ENCODE peak calls at places on chromosomes 6 and 20, in nine cellular contexts. One of them, this sample, is unnamed.

GRCh38 chr20:59305898-59306640 is 5.7 kb downstream of the EDN3 start:
- DNase-seq in Calu3: no peak
- DNase-seq in esophagus muscularis mucosa: no peak
- DNase-seq in activated CD8-positive, alpha-beta T cell treated with anti-CD3 and anti-CD28 coated beads for 36 hours: no peak
- DNase-seq in neural crest cell: no peak
- DNase-seq in AG04450: no peak
- DNase-seq in body of pancreas: no peak
- DNase-seq in fibroblast of pulmonary artery: no peak
- DNase-seq in uterus: no peak
- DNase-seq in this sample: no peak

GRCh38 chr6:139605350-139605749 is 230.9 kb upstream of the CITED2 start:
- DNase-seq in uterus: peak; percentile 44
- DNase-seq in AG04450: peak; percentile 68
- DNase-seq in Calu3: no peak
- DNase-seq in neural crest cell: no peak
- DNase-seq in body of pancreas: no peak
- DNase-seq in activated CD8-positive, alpha-beta T cell treated with anti-CD3 and anti-CD28 coated beads for 36 hours: no peak
- DNase-seq in esophagus muscularis mucosa: no peak
- DNase-seq in fibroblast of pulmonary artery: peak; percentile 91
- DNase-seq in this sample: no peak

GRCh38 chr6:81171991-81172740 is 580.3 kb downstream of the TENT5A start:
- DNase-seq in AG04450: peak; percentile 15
- DNase-seq in neural crest cell: no peak
- DNase-seq in activated CD8-positive, alpha-beta T cell treated with anti-CD3 and anti-CD28 coated beads for 36 hours: no peak
- DNase-seq in body of pancreas: no peak
- DNase-seq in uterus: peak; percentile 26
- DNase-seq in Calu3: peak; percentile 66
- DNase-seq in esophagus muscularis mucosa: no peak
- DNase-seq in fibroblast of pulmonary artery: peak; percentile 67
- DNase-seq in this sample: no peak

GRCh38 chr20:5524886-5525285 is 208.1 kb upstream of the PROKR2 start:
- DNase-seq in body of pancreas: no peak
- DNase-seq in AG04450: no peak
- DNase-seq in uterus: no peak
- DNase-seq in Calu3: no peak
- DNase-seq in esophagus muscularis mucosa: no peak
- DNase-seq in neural crest cell: no peak
- DNase-seq in fibroblast of pulmonary artery: no peak
- DNase-seq in activated CD8-positive, alpha-beta T cell treated with anti-CD3 and anti-CD28 coated beads for 36 hours: no peak
- DNase-seq in this sample: no peak

GRCh38 chr20:47854687-47855212 is 69.5 kb upstream of the SULF2 start:
- DNase-seq in esophagus muscularis mucosa: no peak
- DNase-seq in body of pancreas: no peak
- DNase-seq in fibroblast of pulmonary artery: peak; percentile 79
- DNase-seq in neural crest cell: peak; percentile 41
- DNase-seq in AG04450: peak; percentile 7
- DNase-seq in activated CD8-positive, alpha-beta T cell treated with anti-CD3 and anti-CD28 coated beads for 36 hours: peak; percentile 3
- DNase-seq in Calu3: peak; percentile 81
- DNase-seq in uterus: no peak
- DNase-seq in this sample: peak; percentile 57

GRCh38 chr6:41470341-41471063 is 75.7 kb upstream of the FOXP4 start:
- DNase-seq in neural crest cell: no peak
- DNase-seq in fibroblast of pulmonary artery: peak; percentile 63
- DNase-seq in activated CD8-positive, alpha-beta T cell treated with anti-CD3 and anti-CD28 coated beads for 36 hours: peak; percentile 39
- DNase-seq in esophagus muscularis mucosa: no peak
- DNase-seq in body of pancreas: peak; percentile 34
- DNase-seq in Calu3: peak; percentile 60
- DNase-seq in AG04450: no peak
- DNase-seq in uterus: peak; percentile 50
- DNase-seq in this sample: no peak

GRCh38 chr6:137518584-137518983 is 24.4 kb upstream of the OLIG3 start:
- DNase-seq in Calu3: no peak
- DNase-seq in fibroblast of pulmonary artery: no peak
- DNase-seq in activated CD8-positive, alpha-beta T cell treated with anti-CD3 and anti-CD28 coated beads for 36 hours: no peak
- DNase-seq in AG04450: no peak
- DNase-seq in uterus: no peak
- DNase-seq in body of pancreas: no peak
- DNase-seq in neural crest cell: no peak
- DNase-seq in esophagus muscularis mucosa: no peak
- DNase-seq in this sample: no peak

GRCh38 chr6:55726144-55726543 is 147.2 kb upstream of the HMGCLL1 start:
- DNase-seq in uterus: no peak
- DNase-seq in AG04450: no peak
- DNase-seq in fibroblast of pulmonary artery: no peak
- DNase-seq in neural crest cell: no peak
- DNase-seq in esophagus muscularis mucosa: no peak
- DNase-seq in body of pancreas: no peak
- DNase-seq in activated CD8-positive, alpha-beta T cell treated with anti-CD3 and anti-CD28 coated beads for 36 hours: no peak
- DNase-seq in Calu3: no peak
- DNase-seq in this sample: no peak

DNA sequence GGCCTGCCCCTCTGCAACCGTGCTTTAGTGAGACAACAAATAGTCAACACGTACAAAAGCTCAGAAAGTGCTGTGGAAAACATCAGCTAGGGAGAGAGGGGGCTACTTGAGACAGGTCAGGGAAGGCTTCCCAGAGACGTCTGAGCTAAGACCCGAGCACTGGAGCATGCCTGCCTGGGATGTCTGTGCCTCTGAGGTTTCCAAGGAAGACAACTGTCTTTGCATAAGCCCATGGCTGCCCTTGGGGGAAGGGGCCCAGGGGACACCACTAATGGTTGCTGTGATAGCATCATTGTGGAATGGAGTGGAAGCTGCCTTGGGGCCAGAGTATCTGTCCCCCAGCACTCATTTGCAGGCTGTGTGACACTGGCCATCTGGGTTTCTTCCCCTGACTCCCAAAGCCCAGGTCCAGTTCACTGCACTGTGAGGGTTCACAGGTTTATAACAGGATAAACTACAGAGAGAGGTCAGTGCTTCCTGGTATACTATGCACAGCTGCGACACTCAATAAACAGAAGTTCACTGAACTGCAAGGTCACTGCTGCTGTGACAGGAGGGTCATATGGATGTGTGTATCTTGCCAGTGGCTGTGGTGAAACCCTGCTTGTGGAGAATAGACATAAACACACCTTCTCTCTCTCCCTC is 1.5 kb upstream of the ARFGEF2 start:
- DNase-seq in activated CD8-positive, alpha-beta T cell treated with anti-CD3 and anti-CD28 coated beads for 36 hours: no peak
- DNase-seq in neural crest cell: no peak
- DNase-seq in body of pancreas: no peak
- DNase-seq in uterus: no peak
- DNase-seq in AG04450: no peak
- DNase-seq in esophagus muscularis mucosa: no peak
- DNase-seq in fibroblast of pulmonary artery: no peak
- DNase-seq in Calu3: no peak
- DNase-seq in this sample: no peak
- TF ChIP-seq CTCF in activated CD8-positive, alpha-beta T cell treated with anti-CD3 and anti-CD28 coated beads for 36 hours: no peak
- TF ChIP-seq CTCF in neural crest cell: no peak
- TF ChIP-seq CTCF in body of pancreas: no peak
- TF ChIP-seq CTCF in uterus: no peak
- TF ChIP-seq CTCF in AG04450: no peak
- TF ChIP-seq CTCF in esophagus muscularis mucosa: no peak
- TF ChIP-seq CTCF in fibroblast of pulmonary artery: no peak
- TF ChIP-seq CTCF in Calu3: no peak
- TF ChIP-seq CTCF in this sample: no peak

GRCh38 chr6:29112135-29112534 is 4.3 kb downstream of the OR2J3 start:
- DNase-seq in body of pancreas: no peak
- DNase-seq in AG04450: no peak
- DNase-seq in Calu3: peak; percentile 34
- DNase-seq in esophagus muscularis mucosa: no peak
- DNase-seq in fibroblast of pulmonary artery: no peak
- DNase-seq in activated CD8-positive, alpha-beta T cell treated with anti-CD3 and anti-CD28 coated beads for 36 hours: peak; percentile 12
- DNase-seq in uterus: no peak
- DNase-seq in neural crest cell: no peak
- DNase-seq in this sample: no peak
- TF ChIP-seq CTCF in body of pancreas: no peak
- TF ChIP-seq CTCF in AG04450: no peak
- TF ChIP-seq CTCF in Calu3: no peak
- TF ChIP-seq CTCF in esophagus muscularis mucosa: no peak
- TF ChIP-seq CTCF in fibroblast of pulmonary artery: no peak
- TF ChIP-seq CTCF in activated CD8-positive, alpha-beta T cell treated with anti-CD3 and anti-CD28 coated beads for 36 hours: no peak
- TF ChIP-seq CTCF in uterus: no peak
- TF ChIP-seq CTCF in neural crest cell: no peak
- TF ChIP-seq CTCF in this sample: no peak

DNA sequence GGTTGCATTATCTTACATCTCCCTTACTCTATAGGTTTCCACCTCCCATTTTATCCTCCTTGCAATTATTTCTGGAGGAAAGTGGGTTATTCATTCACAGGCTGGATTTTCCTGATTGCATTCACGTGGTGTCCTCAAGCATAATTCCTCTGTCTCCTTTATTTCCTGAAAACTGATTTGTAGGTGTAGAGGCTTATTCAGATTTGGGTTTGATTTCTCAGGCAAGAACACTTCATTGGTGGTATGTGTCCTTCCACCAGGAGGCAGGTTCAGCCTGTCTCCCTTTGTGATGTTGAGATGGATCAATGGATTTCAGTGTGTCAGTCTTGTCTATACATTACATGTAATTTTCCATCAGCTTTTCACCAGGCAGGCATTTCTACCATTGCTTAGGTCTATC is 17.3 kb downstream of the DNPH1 start:
- DNase-seq in Calu3: peak; percentile 36
- DNase-seq in uterus: no peak
- DNase-seq in activated CD8-positive, alpha-beta T cell treated with anti-CD3 and anti-CD28 coated beads for 36 hours: no peak
- DNase-seq in fibroblast of pulmonary artery: no peak
- DNase-seq in esophagus muscularis mucosa: no peak
- DNase-seq in body of pancreas: no peak
- DNase-seq in neural crest cell: no peak
- DNase-seq in AG04450: no peak
- DNase-seq in this sample: no peak
- TF ChIP-seq CTCF in Calu3: peak; percentile 9
- TF ChIP-seq CTCF in uterus: no peak
- TF ChIP-seq CTCF in activated CD8-positive, alpha-beta T cell treated with anti-CD3 and anti-CD28 coated beads for 36 hours: no peak
- TF ChIP-seq CTCF in fibroblast of pulmonary artery: peak; percentile 7
- TF ChIP-seq CTCF in esophagus muscularis mucosa: no peak
- TF ChIP-seq CTCF in body of pancreas: no peak
- TF ChIP-seq CTCF in neural crest cell: no peak
- TF ChIP-seq CTCF in AG04450: peak; percentile 19
- TF ChIP-seq CTCF in this sample: no peak

GRCh38 chr6:25223421-25224052 is 55.6 kb upstream of the CARMIL1 start:
- DNase-seq in AG04450: peak; percentile 37
- DNase-seq in esophagus muscularis mucosa: no peak
- DNase-seq in uterus: peak; percentile 75
- DNase-seq in body of pancreas: peak; percentile 73
- DNase-seq in neural crest cell: peak; percentile 65
- DNase-seq in activated CD8-positive, alpha-beta T cell treated with anti-CD3 and anti-CD28 coated beads for 36 hours: peak; percentile 77
- DNase-seq in fibroblast of pulmonary artery: peak; percentile 82
- DNase-seq in Calu3: peak; percentile 92
- DNase-seq in this sample: peak; percentile 62
- TF ChIP-seq CTCF in AG04450: peak; percentile 95
- TF ChIP-seq CTCF in esophagus muscularis mucosa: peak; percentile 90
- TF ChIP-seq CTCF in uterus: peak; percentile 84
- TF ChIP-seq CTCF in body of pancreas: peak; percentile 87
- TF ChIP-seq CTCF in neural crest cell: peak; percentile 97
- TF ChIP-seq CTCF in activated CD8-positive, alpha-beta T cell treated with anti-CD3 and anti-CD28 coated beads for 36 hours: peak; percentile 97
- TF ChIP-seq CTCF in fibroblast of pulmonary artery: peak; percentile 96
- TF ChIP-seq CTCF in Calu3: peak; percentile 99
- TF ChIP-seq CTCF in this sample: peak; percentile 92

GRCh38 chr6:92271101-92271500 is 1148.3 kb downstream of the EPHA7 start:
- DNase-seq in AG04450: no peak
- DNase-seq in neural crest cell: no peak
- DNase-seq in Calu3: no peak
- DNase-seq in fibroblast of pulmonary artery: no peak
- DNase-seq in esophagus muscularis mucosa: no peak
- DNase-seq in body of pancreas: no peak
- DNase-seq in activated CD8-positive, alpha-beta T cell treated with anti-CD3 and anti-CD28 coated beads for 36 hours: no peak
- DNase-seq in uterus: no peak
- DNase-seq in this sample: no peak

GRCh38 chr6:92275150-92275549 is 1144.2 kb downstream of the EPHA7 start:
- DNase-seq in AG04450: no peak
- DNase-seq in Calu3: no peak
- DNase-seq in activated CD8-positive, alpha-beta T cell treated with anti-CD3 and anti-CD28 coated beads for 36 hours: no peak
- DNase-seq in uterus: no peak
- DNase-seq in neural crest cell: no peak
- DNase-seq in body of pancreas: no peak
- DNase-seq in esophagus muscularis mucosa: no peak
- DNase-seq in fibroblast of pulmonary artery: no peak
- DNase-seq in this sample: no peak

GRCh38 chr6:92274588-92274987 is 1144.8 kb downstream of the EPHA7 start:
- DNase-seq in esophagus muscularis mucosa: no peak
- DNase-seq in AG04450: no peak
- DNase-seq in body of pancreas: no peak
- DNase-seq in activated CD8-positive, alpha-beta T cell treated with anti-CD3 and anti-CD28 coated beads for 36 hours: no peak
- DNase-seq in Calu3: no peak
- DNase-seq in fibroblast of pulmonary artery: no peak
- DNase-seq in uterus: no peak
- DNase-seq in neural crest cell: no peak
- DNase-seq in this sample: no peak

GRCh38 chr6:92267335-92267734 is 1152.0 kb downstream of the EPHA7 start:
- DNase-seq in AG04450: no peak
- DNase-seq in esophagus muscularis mucosa: no peak
- DNase-seq in neural crest cell: no peak
- DNase-seq in Calu3: no peak
- DNase-seq in activated CD8-positive, alpha-beta T cell treated with anti-CD3 and anti-CD28 coated beads for 36 hours: no peak
- DNase-seq in fibroblast of pulmonary artery: no peak
- DNase-seq in body of pancreas: no peak
- DNase-seq in uterus: no peak
- DNase-seq in this sample: no peak

GRCh38 chr6:92270365-92270764 is 1149.0 kb downstream of the EPHA7 start:
- DNase-seq in neural crest cell: no peak
- DNase-seq in body of pancreas: no peak
- DNase-seq in activated CD8-positive, alpha-beta T cell treated with anti-CD3 and anti-CD28 coated beads for 36 hours: no peak
- DNase-seq in uterus: no peak
- DNase-seq in esophagus muscularis mucosa: no peak
- DNase-seq in fibroblast of pulmonary artery: no peak
- DNase-seq in AG04450: no peak
- DNase-seq in Calu3: no peak
- DNase-seq in this sample: no peak
- TF ChIP-seq CTCF in neural crest cell: no peak
- TF ChIP-seq CTCF in body of pancreas: no peak
- TF ChIP-seq CTCF in activated CD8-positive, alpha-beta T cell treated with anti-CD3 and anti-CD28 coated beads for 36 hours: no peak
- TF ChIP-seq CTCF in uterus: no peak
- TF ChIP-seq CTCF in esophagus muscularis mucosa: no peak
- TF ChIP-seq CTCF in fibroblast of pulmonary artery: no peak
- TF ChIP-seq CTCF in AG04450: no peak
- TF ChIP-seq CTCF in Calu3: no peak
- TF ChIP-seq CTCF in this sample: no peak